ENCODE peak calls at places on chromosomes 16 and 17, in five cellular contexts. One of them, this sample, is unnamed.

GRCh38 chr16:68236804-68237242 is 896 bp upstream of the ESRP2 start:
- DNase-seq in retinal pigment epithelial cell: no peak
- DNase-seq in neural progenitor cell: peak; percentile 58
- DNase-seq in colonic mucosa: no peak
- DNase-seq in heart left ventricle: no peak
- DNase-seq in this sample: no peak

GRCh38 chr17:74935048-74935447 is 650 bp upstream of the OTOP3 start:
- DNase-seq in retinal pigment epithelial cell: no peak
- DNase-seq in neural progenitor cell: no peak
- DNase-seq in colonic mucosa: no peak
- DNase-seq in heart left ventricle: no peak
- DNase-seq in this sample: no peak

GRCh38 chr16:47578573-47578972 is 117.4 kb downstream of the PHKB start:
- DNase-seq in retinal pigment epithelial cell: no peak
- DNase-seq in neural progenitor cell: no peak
- DNase-seq in colonic mucosa: no peak
- DNase-seq in heart left ventricle: no peak
- DNase-seq in this sample: peak; percentile 12

GRCh38 chr17:78395186-78395585 is 16.7 kb downstream of the PGS1 start:
- DNase-seq in retinal pigment epithelial cell: no peak
- DNase-seq in neural progenitor cell: no peak
- DNase-seq in colonic mucosa: no peak
- DNase-seq in heart left ventricle: no peak
- DNase-seq in this sample: no peak

GRCh38 chr17:11204991-11205390 is 36.0 kb upstream of the SHISA6 start:
- DNase-seq in retinal pigment epithelial cell: no peak
- DNase-seq in neural progenitor cell: no peak
- DNase-seq in colonic mucosa: no peak
- DNase-seq in heart left ventricle: no peak
- DNase-seq in this sample: no peak

GRCh38 chr17:62671553-62671952 is 44.1 kb downstream of the MRC2 start:
- DNase-seq in retinal pigment epithelial cell: no peak
- DNase-seq in neural progenitor cell: no peak
- DNase-seq in colonic mucosa: peak; percentile 42
- DNase-seq in heart left ventricle: no peak
- DNase-seq in this sample: no peak

GRCh38 chr17:38325221-38325851 is 18.4 kb downstream of the GPR179 start:
- DNase-seq in retinal pigment epithelial cell: no peak
- DNase-seq in neural progenitor cell: peak; percentile 50
- DNase-seq in colonic mucosa: no peak
- DNase-seq in heart left ventricle: no peak
- DNase-seq in this sample: no peak

GRCh38 chr17:16882243-16882925 is 89.5 kb downstream of the TNFRSF13B start:
- DNase-seq in retinal pigment epithelial cell: no peak
- DNase-seq in neural progenitor cell: no peak
- DNase-seq in colonic mucosa: no peak
- DNase-seq in heart left ventricle: no peak
- DNase-seq in this sample: no peak

GRCh38 chr17:51371732-51372151 is 111.4 kb downstream of the UTP18 start:
- DNase-seq in retinal pigment epithelial cell: no peak
- DNase-seq in neural progenitor cell: peak; percentile 85
- DNase-seq in colonic mucosa: peak; percentile 24
- DNase-seq in heart left ventricle: no peak
- DNase-seq in this sample: no peak

DNA sequence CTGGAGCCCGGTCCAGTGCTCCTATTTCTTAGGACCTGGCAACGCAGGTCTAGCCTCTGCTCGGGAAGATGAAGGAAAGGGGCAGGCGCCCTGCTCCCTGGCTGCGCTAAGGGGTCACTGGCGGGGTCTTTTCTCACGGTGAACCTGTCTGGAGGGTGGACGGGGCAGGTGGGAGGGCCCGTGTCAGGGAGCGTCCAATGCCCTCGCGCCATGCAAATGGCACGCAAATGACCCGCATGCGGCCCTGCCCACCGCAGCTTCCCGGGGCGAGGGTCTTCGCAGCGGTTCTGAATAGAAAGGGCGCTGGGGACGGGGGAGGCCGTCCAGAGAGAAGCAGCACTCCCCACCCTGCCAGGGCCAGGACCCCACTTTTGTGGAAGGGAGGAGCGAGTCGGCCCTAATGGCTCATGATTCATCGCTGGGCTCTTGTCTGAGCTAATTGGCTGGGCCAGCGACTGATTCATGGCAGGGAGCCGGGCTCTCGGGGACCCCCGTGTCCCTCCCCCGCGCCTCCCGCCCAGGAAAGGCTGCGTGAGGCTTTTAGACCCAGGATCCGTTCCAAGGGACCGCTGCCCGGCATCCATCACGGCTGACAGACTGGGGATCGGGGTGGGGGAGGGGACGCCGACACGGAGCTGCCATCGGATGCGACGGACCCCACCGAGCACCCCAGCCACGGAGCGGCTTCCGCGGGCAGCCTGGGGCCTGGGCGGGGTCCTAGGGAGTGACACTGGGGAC is 25.1 kb upstream of the NGFR start:
- DNase-seq in retinal pigment epithelial cell: no peak
- DNase-seq in neural progenitor cell: peak; percentile 85
- DNase-seq in colonic mucosa: peak; percentile 20
- DNase-seq in heart left ventricle: peak; percentile 51
- DNase-seq in this sample: no peak
- H3K4me3 ChIP-seq in retinal pigment epithelial cell: peak overlapping the region; percentile 25
- H3K4me3 ChIP-seq in neural progenitor cell: peak overlapping the region; percentile 56
- H3K4me3 ChIP-seq in colonic mucosa: no peak overlapping the region
- H3K4me3 ChIP-seq in heart left ventricle: peak overlapping the region; percentile 39
- H3K4me3 ChIP-seq in this sample: no peak overlapping the region

DNA sequence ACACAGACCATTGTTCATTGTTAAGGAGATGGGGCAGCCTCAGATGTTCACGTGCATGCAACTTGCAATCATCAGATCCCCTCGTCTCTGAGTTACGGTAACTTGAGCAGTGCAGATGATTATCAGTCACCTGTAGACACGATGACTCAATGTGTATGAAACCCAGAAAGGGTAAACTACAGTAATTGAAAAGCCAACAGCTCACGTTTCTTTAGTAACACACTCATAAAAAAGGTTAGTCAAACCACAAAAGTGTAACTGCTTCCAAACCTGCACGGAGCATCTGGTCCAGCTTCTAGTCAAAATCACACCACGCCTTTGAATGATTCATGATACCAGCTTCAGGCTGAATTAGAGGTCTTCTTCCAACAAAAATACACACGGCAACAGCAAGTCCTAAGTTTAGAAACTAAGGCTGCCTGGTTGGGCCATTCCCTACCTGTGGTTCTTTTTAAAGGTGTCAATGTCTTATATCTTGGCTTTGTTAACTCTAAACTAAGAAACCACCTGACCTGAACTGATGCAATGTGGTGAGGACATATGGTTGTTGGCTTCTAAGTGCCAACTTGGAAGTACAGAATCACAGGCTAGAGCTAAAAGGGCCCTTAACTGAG is 32.3 kb downstream of the GRB7 start:
- DNase-seq in retinal pigment epithelial cell: peak; percentile 11
- DNase-seq in neural progenitor cell: no peak
- DNase-seq in colonic mucosa: no peak
- DNase-seq in heart left ventricle: no peak
- DNase-seq in this sample: no peak
- TF ChIP-seq CTCF in retinal pigment epithelial cell: no peak
- TF ChIP-seq CTCF in neural progenitor cell: no peak
- TF ChIP-seq CTCF in colonic mucosa: no peak
- TF ChIP-seq CTCF in heart left ventricle: no peak
- TF ChIP-seq CTCF in this sample: no peak

DNA sequence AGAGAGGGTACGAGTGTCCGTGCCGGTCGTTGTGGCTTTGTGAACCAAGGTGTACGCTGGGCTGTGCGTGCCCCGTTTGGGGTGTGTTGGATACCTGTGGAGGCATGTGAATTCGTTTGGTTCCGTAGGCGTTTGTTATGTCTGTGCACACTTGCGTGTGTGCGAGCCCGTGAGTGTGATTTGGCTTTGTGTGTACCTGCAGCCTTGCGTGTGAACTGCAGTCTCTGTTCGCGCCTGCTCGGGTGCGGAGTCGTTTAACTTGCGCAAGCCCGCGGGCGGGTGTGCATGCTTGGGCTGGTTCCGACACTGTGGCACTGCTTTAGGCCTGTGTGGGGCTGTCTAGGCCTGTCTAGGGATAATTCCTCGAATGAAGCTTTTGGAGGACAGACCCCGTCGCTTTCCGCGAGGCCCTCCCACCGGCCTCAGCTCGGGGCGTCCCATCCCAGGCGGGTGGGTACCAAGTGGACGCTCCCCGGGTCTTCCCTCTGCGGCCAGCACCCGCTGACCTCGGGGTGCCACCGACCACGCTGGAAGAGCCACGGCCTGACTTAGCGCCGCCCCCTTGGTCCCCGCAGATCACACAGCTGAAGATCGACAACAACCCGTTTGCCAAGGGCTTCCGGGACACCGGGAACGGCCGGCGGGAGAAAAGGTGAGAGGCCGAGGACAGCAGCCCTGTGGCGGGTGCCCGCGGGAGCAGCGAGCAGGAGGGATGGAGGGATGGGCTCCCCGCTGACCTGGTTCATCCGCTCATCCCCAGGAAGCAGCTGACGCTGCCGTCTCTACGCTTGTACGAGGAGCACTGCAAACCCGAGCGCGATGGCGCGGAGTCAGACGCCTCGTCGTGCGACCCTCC is 4.4 kb downstream of the TBX2 start:
- DNase-seq in retinal pigment epithelial cell: no peak
- DNase-seq in neural progenitor cell: peak; percentile 59
- DNase-seq in colonic mucosa: no peak
- DNase-seq in heart left ventricle: no peak
- DNase-seq in this sample: no peak
- H3K4me3 ChIP-seq in retinal pigment epithelial cell: no peak overlapping the region
- H3K4me3 ChIP-seq in neural progenitor cell: peak overlapping the region; percentile 36
- H3K4me3 ChIP-seq in colonic mucosa: peak overlapping the region; percentile 13
- H3K4me3 ChIP-seq in heart left ventricle: peak overlapping the region; percentile 73
- H3K4me3 ChIP-seq in this sample: peak overlapping the region; percentile 12

GRCh38 chr17:39867084-39867890 is 715 bp upstream of the ZPBP2 start:
- DNase-seq in retinal pigment epithelial cell: no peak
- DNase-seq in neural progenitor cell: no peak
- DNase-seq in colonic mucosa: no peak
- DNase-seq in heart left ventricle: no peak
- DNase-seq in this sample: no peak

GRCh38 chr17:39868554-39868942 is 546 bp downstream of the ZPBP2 start:
- DNase-seq in retinal pigment epithelial cell: no peak
- DNase-seq in neural progenitor cell: no peak
- DNase-seq in colonic mucosa: no peak
- DNase-seq in heart left ventricle: no peak
- DNase-seq in this sample: no peak

GRCh38 chr17:39867891-39868553 is at the start of gene ZPBP2:
- DNase-seq in retinal pigment epithelial cell: no peak
- DNase-seq in neural progenitor cell: no peak
- DNase-seq in colonic mucosa: no peak
- DNase-seq in heart left ventricle: no peak
- DNase-seq in this sample: no peak

GRCh38 chr17:39870776-39871175 is 2.8 kb downstream of the ZPBP2 start:
- DNase-seq in retinal pigment epithelial cell: no peak
- DNase-seq in neural progenitor cell: no peak
- DNase-seq in colonic mucosa: no peak
- DNase-seq in heart left ventricle: no peak
- DNase-seq in this sample: no peak

DNA sequence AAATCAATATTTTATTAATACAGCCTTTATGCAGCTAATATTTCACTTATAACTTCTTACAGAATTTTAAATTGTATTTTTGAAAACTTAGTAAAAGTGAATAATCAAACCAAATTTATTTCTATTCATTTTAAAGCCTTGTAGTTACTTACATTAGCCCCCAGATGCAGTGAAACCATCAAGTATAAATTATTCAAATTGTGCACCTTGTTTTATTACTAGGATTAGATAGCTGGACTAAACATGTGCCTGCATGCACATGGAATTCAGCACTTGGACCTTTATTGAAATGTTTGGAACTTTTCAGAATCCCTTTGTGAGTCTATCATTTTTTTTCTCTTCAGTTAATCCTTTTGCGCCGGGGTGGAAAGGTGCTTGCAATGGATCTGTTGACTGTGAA is 4.7 kb downstream of the ZPBP2 start:
- DNase-seq in retinal pigment epithelial cell: no peak
- DNase-seq in neural progenitor cell: no peak
- DNase-seq in colonic mucosa: no peak
- DNase-seq in heart left ventricle: no peak
- DNase-seq in this sample: no peak
- TF ChIP-seq CTCF in retinal pigment epithelial cell: peak; percentile 21
- TF ChIP-seq CTCF in neural progenitor cell: no peak
- TF ChIP-seq CTCF in colonic mucosa: no peak
- TF ChIP-seq CTCF in heart left ventricle: peak; percentile 49
- TF ChIP-seq CTCF in this sample: peak; percentile 26

GRCh38 chr16:65119905-65120341 is 1.9 kb downstream of the CDH11 start:
- DNase-seq in retinal pigment epithelial cell: no peak
- DNase-seq in neural progenitor cell: peak; percentile 62
- DNase-seq in colonic mucosa: no peak
- DNase-seq in heart left ventricle: no peak
- DNase-seq in this sample: no peak
- H3K4me3 ChIP-seq in retinal pigment epithelial cell: peak overlapping the region; percentile 74
- H3K4me3 ChIP-seq in neural progenitor cell: peak overlapping the region; percentile 93
- H3K4me3 ChIP-seq in colonic mucosa: peak overlapping the region; percentile 47
- H3K4me3 ChIP-seq in heart left ventricle: peak overlapping the region; percentile 69
- H3K4me3 ChIP-seq in this sample: no peak overlapping the region

GRCh38 chr17:49513616-49514373 is 18.7 kb downstream of the NGFR start:
- DNase-seq in retinal pigment epithelial cell: no peak
- DNase-seq in neural progenitor cell: no peak
- DNase-seq in colonic mucosa: no peak
- DNase-seq in heart left ventricle: peak; percentile 84
- DNase-seq in this sample: no peak

GRCh38 chr17:49514374-49514738 is 19.3 kb downstream of the NGFR start:
- DNase-seq in retinal pigment epithelial cell: no peak
- DNase-seq in neural progenitor cell: peak; percentile 55
- DNase-seq in colonic mucosa: no peak
- DNase-seq in heart left ventricle: no peak
- DNase-seq in this sample: no peak

GRCh38 chr17:49513044-49513395 is 17.9 kb downstream of the NGFR start:
- DNase-seq in retinal pigment epithelial cell: no peak
- DNase-seq in neural progenitor cell: no peak
- DNase-seq in colonic mucosa: no peak
- DNase-seq in heart left ventricle: no peak
- DNase-seq in this sample: no peak

GRCh38 chr17:49516190-49516589 is 21.1 kb downstream of the NGFR start:
- DNase-seq in retinal pigment epithelial cell: no peak
- DNase-seq in neural progenitor cell: no peak
- DNase-seq in colonic mucosa: no peak
- DNase-seq in heart left ventricle: no peak
- DNase-seq in this sample: no peak

GRCh38 chr17:49515196-49515770 is 20.2 kb downstream of the NGFR start:
- DNase-seq in retinal pigment epithelial cell: peak; percentile 40
- DNase-seq in neural progenitor cell: peak; percentile 83
- DNase-seq in colonic mucosa: peak; percentile 55
- DNase-seq in heart left ventricle: peak; percentile 95
- DNase-seq in this sample: peak; percentile 89
- TF ChIP-seq CTCF in retinal pigment epithelial cell: peak; percentile 21
- TF ChIP-seq CTCF in neural progenitor cell: peak; percentile 16
- TF ChIP-seq CTCF in colonic mucosa: no peak
- TF ChIP-seq CTCF in heart left ventricle: no peak
- TF ChIP-seq CTCF in this sample: no peak

GRCh38 chr16:69924777-69925191 is 26.4 kb upstream of the CLEC18A start:
- DNase-seq in retinal pigment epithelial cell: no peak
- DNase-seq in neural progenitor cell: no peak
- DNase-seq in colonic mucosa: no peak
- DNase-seq in heart left ventricle: peak; percentile 74
- DNase-seq in this sample: peak; percentile 29
- H3K4me3 ChIP-seq in retinal pigment epithelial cell: no peak overlapping the region
- H3K4me3 ChIP-seq in neural progenitor cell: no peak overlapping the region
- H3K4me3 ChIP-seq in colonic mucosa: no peak overlapping the region
- H3K4me3 ChIP-seq in heart left ventricle: peak overlapping the region; percentile 48
- H3K4me3 ChIP-seq in this sample: peak overlapping the region; percentile 29